ENCODE peak calls at places on chromosomes 2 and 18, in seven cellular contexts. A is right lobe of liver; Q is neural progenitor cell; D is left lung; S is transverse colon; Y is CD8-positive, alpha-beta memory T cell; N is NT2/D1. B is an unnamed sample. For H3K36me3 and H3K4me1, the result is how much of the 10 kb centered on the place peaks cover.

GRCh38 chr2:11744631-11745394 is 1.6 kb upstream of the LPIN1 start:
- DNase-seq in Q (peak), A (no peak), N (peak), D (no peak), S (no peak), Y (peak), B (peak)

GRCh38 chr2:95047629-95048510 is 22.4 kb downstream of the MAL start:
- DNase-seq in N (no peak), A (no peak), D (peak), Q (no peak), Y (no peak), S (no peak), B (no peak)

GRCh38 chr2:235055891-235056516 is 104.2 kb downstream of the SH3BP4 start:
- DNase-seq in A (no peak), S (no peak), D (no peak), Q (peak), N (no peak), Y (no peak), B (peak)

GRCh38 chr2:114108819-114109416 is 219.0 kb downstream of the ACTR3 start:
- DNase-seq in Q (peak), Y (no peak), S (no peak), N (peak), A (no peak), D (no peak), B (peak)

GRCh38 chr18:76126327-76126726 is 368.7 kb downstream of the ZNF516 start:
- DNase-seq in Y (no peak), N (no peak), A (no peak), D (no peak), S (no peak), Q (peak), B (peak)

GRCh38 chr2:181658444-181658843 is 1.5 kb upstream of the CERKL start:
- DNase-seq in N (no peak), Y (no peak), D (no peak), S (no peak), A (no peak), Q (peak), B (no peak)

GRCh38 chr2:125644257-125644656 is 1011.7 kb upstream of the GYPC start:
- DNase-seq in Y (no peak), D (no peak), S (no peak), A (no peak), Q (no peak), N (no peak), B (no peak)

GRCh38 chr2:1728821-1729220 is 15.5 kb downstream of the PXDN start:
- DNase-seq in D (peak), Q (peak), Y (no peak), A (no peak), N (no peak), S (peak), B (peak)

GRCh38 chr18:33557706-33558105 is 20.3 kb upstream of the ASXL3 start:
- DNase-seq in A (no peak), Y (no peak), S (no peak), Q (no peak), N (no peak), D (no peak), B (no peak)

GRCh38 chr2:46849080-46849715 is 66.4 kb downstream of the MCFD2 start:
- DNase-seq in Q (no peak), A (no peak), D (no peak), S (peak), Y (no peak), N (no peak), B (no peak)

GRCh38 chr2:25310965-25311865 is 30.5 kb downstream of the DNMT3A start:
- DNase-seq in Q (peak), N (no peak), S (peak), A (peak), Y (no peak), D (peak), B (no peak)

GRCh38 chr18:74505776-74506175 is 9.6 kb downstream of the CNDP2 start:
- DNase-seq in A (no peak), N (no peak), D (no peak), Q (no peak), S (no peak), Y (no peak), B (no peak)

GRCh38 chr2:218235017-218235416 is 18.0 kb downstream of the ARPC2 start:
- DNase-seq in Q (no peak), N (no peak), S (no peak), D (no peak), A (no peak), Y (no peak), B (no peak)
- H3K36me3 ChIP-seq in Q (under half), N (half or more), S (under half), D (half or more), A (under half), Y (half or more), B (half or more)

GRCh38 chr18:72866572-72866900 is 1.3 kb downstream of the NETO1 start:
- DNase-seq in A (no peak), D (no peak), Y (no peak), S (no peak), N (no peak), Q (no peak), B (no peak)
- H3K4me3 ChIP-seq in A (no peak), D (no peak), Y (no peak), S (no peak), N (peak), Q (peak), B (peak)

DNA sequence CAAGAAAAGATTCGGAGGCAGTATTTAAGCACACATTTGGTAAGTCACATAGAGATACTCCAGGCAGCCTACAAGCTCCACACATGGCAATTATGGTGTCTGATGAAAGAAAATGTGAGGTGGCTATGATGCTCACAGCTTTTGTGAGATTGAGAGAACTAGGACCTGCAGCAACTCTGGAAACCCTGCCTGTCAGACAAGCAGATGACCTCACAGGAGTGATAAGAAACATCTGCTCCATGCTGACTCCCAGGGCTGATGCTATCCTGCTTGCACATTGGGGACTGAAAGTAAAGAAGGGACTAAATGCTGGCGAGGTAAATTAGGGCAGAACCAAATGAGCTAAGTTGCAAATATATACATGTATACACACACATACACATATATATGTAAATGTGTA is 174.5 kb downstream of the MC4R start:
- DNase-seq in Y (no peak), A (no peak), D (no peak), N (no peak), Q (no peak), S (no peak), B (peak)
- H3K4me1 ChIP-seq in Y (under half), A (under half), D (under half), N (under half), Q (under half), S (under half), B (under half)

GRCh38 chr2:98576666-98577312 is 31.5 kb downstream of the COA5 start:
- DNase-seq in Y (no peak), N (no peak), A (no peak), S (no peak), D (no peak), Q (no peak), B (no peak)
- H3K36me3 ChIP-seq in Y (half or more), N (half or more), A (under half), S (under half), D (half or more), Q (under half), B (under half)

GRCh38 chr2:82043867-82044266 is 1739.3 kb upstream of the LRRTM1 start:
- DNase-seq in N (no peak), Q (no peak), A (no peak), Y (no peak), S (no peak), D (no peak), B (no peak)
- H3K4me3 ChIP-seq in N (no peak), Q (no peak), A (no peak), Y (no peak), S (no peak), D (no peak), B (no peak)

GRCh38 chr18:63317982-63318881 is 1.3 kb downstream of the BCL2 start:
- DNase-seq in Q (peak), S (peak), D (peak), A (peak), Y (peak), N (peak), B (no peak)
- H3K4me1 ChIP-seq in Q (under half), S (half or more), D (under half), A (under half), Y (under half), N (under half), B (under half)

DNA sequence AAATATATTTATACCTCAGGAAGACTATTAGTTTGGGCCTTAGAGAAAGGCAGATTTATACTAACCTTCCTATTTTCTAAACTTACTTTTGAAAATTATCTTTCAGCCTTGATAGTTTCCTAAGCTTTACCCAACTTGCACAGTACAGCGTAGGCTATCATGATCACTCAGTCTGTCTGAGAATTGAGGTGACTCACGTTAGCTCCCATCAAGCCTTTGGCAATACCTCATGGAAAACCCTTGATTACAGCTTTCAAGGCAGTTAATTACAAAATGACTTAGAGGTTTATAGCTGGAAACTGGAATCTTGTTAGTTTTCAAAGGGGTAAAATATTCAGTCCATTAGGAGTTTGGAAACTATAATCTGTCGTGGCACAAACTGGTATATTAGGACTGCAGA is 26.4 kb upstream of the ARMC9 start:
- DNase-seq in Q (no peak), N (no peak), A (no peak), Y (no peak), D (no peak), S (no peak), B (no peak)
- H3K36me3 ChIP-seq in Q (under half), N (half or more), A (under half), Y (under half), D (half or more), S (under half), B (under half)

GRCh38 chr18:3410273-3410672 is 39.7 kb upstream of the TGIF1 start:
- DNase-seq in D (no peak), N (no peak), S (no peak), Q (no peak), Y (no peak), A (no peak), B (no peak)

GRCh38 chr18:3409811-3410210 is 40.2 kb upstream of the TGIF1 start:
- DNase-seq in A (no peak), Q (peak), S (no peak), D (no peak), Y (no peak), N (no peak), B (no peak)

GRCh38 chr18:3411854-3412268 is 38.1 kb upstream of the TGIF1 start:
- DNase-seq in D (peak), A (no peak), N (no peak), S (peak), Y (peak), Q (no peak), B (peak)

GRCh38 chr18:3415110-3415509 is 34.9 kb upstream of the TGIF1 start:
- DNase-seq in A (no peak), S (no peak), Y (no peak), D (no peak), Q (no peak), N (no peak), B (no peak)

GRCh38 chr18:3411327-3411726 is 38.6 kb upstream of the TGIF1 start:
- DNase-seq in Y (no peak), Q (no peak), N (no peak), S (no peak), D (no peak), A (no peak), B (no peak)
- H3K4me3 ChIP-seq in Y (peak), Q (no peak), N (no peak), S (no peak), D (no peak), A (no peak), B (no peak)

GRCh38 chr2:126664639-126665038 is 8.7 kb downstream of the GYPC start:
- DNase-seq in D (no peak), N (no peak), S (no peak), Y (no peak), Q (no peak), A (no peak), B (no peak)
- H3K4me1 ChIP-seq in D (half or more), N (under half), S (half or more), Y (half or more), Q (under half), A (under half), B (under half)

B was measured in cardiac muscle cell.